ENCODE peak calls at places on chromosomes 5 and 9, in seven cellular contexts. One of them, this sample, is unnamed.

GRCh38 chr5:9610344-9610743 is 19.8 kb downstream of the TAS2R1 start:
- DNase-seq in esophagus squamous epithelium: no peak
- DNase-seq in GM23338: no peak
- DNase-seq in Panc1: no peak
- DNase-seq in body of pancreas: no peak
- DNase-seq in IMR-90: no peak
- DNase-seq in tibial artery: no peak
- DNase-seq in this sample: no peak

GRCh38 chr9:111632051-111632450 is 917 bp downstream of the DNAJC25 start:
- DNase-seq in GM23338: no peak
- DNase-seq in esophagus squamous epithelium: no peak
- DNase-seq in tibial artery: no peak
- DNase-seq in Panc1: no peak
- DNase-seq in IMR-90: no peak
- DNase-seq in body of pancreas: no peak
- DNase-seq in this sample: no peak

GRCh38 chr5:120446068-120446492 is 18.0 kb upstream of the PRR16 start:
- DNase-seq in GM23338: no peak
- DNase-seq in body of pancreas: no peak
- DNase-seq in IMR-90: peak; percentile 96
- DNase-seq in tibial artery: no peak
- DNase-seq in esophagus squamous epithelium: no peak
- DNase-seq in Panc1: no peak
- DNase-seq in this sample: no peak

GRCh38 chr5:51651889-51652288 is 268.6 kb downstream of the ISL1 start:
- DNase-seq in GM23338: no peak
- DNase-seq in body of pancreas: no peak
- DNase-seq in esophagus squamous epithelium: no peak
- DNase-seq in Panc1: no peak
- DNase-seq in tibial artery: no peak
- DNase-seq in IMR-90: no peak
- DNase-seq in this sample: no peak

GRCh38 chr5:115398726-115399125 is 102.3 kb upstream of the CCDC112 start:
- DNase-seq in body of pancreas: no peak
- DNase-seq in tibial artery: no peak
- DNase-seq in GM23338: no peak
- DNase-seq in IMR-90: peak; percentile 94
- DNase-seq in Panc1: no peak
- DNase-seq in esophagus squamous epithelium: no peak
- DNase-seq in this sample: no peak

GRCh38 chr9:122058707-122059106 is 34.4 kb downstream of the TTLL11 start:
- DNase-seq in GM23338: no peak
- DNase-seq in tibial artery: no peak
- DNase-seq in Panc1: no peak
- DNase-seq in body of pancreas: no peak
- DNase-seq in IMR-90: no peak
- DNase-seq in esophagus squamous epithelium: no peak
- DNase-seq in this sample: no peak

GRCh38 chr5:13553896-13554295 is 390.6 kb downstream of the DNAH5 start:
- DNase-seq in GM23338: peak; percentile 67
- DNase-seq in esophagus squamous epithelium: no peak
- DNase-seq in IMR-90: no peak
- DNase-seq in tibial artery: no peak
- DNase-seq in body of pancreas: no peak
- DNase-seq in Panc1: no peak
- DNase-seq in this sample: no peak

GRCh38 chr9:89873801-89874200 is 269.0 kb downstream of the GADD45G start:
- DNase-seq in GM23338: no peak
- DNase-seq in esophagus squamous epithelium: no peak
- DNase-seq in IMR-90: no peak
- DNase-seq in Panc1: no peak
- DNase-seq in tibial artery: no peak
- DNase-seq in body of pancreas: no peak
- DNase-seq in this sample: peak; percentile 10

GRCh38 chr9:78101247-78101646 is 69.6 kb upstream of the GNAQ start:
- DNase-seq in esophagus squamous epithelium: no peak
- DNase-seq in Panc1: no peak
- DNase-seq in tibial artery: no peak
- DNase-seq in IMR-90: no peak
- DNase-seq in body of pancreas: no peak
- DNase-seq in GM23338: no peak
- DNase-seq in this sample: no peak

GRCh38 chr5:107223066-107223465 is 447.7 kb downstream of the EFNA5 start:
- DNase-seq in tibial artery: no peak
- DNase-seq in esophagus squamous epithelium: no peak
- DNase-seq in GM23338: no peak
- DNase-seq in body of pancreas: no peak
- DNase-seq in Panc1: no peak
- DNase-seq in IMR-90: no peak
- DNase-seq in this sample: no peak

GRCh38 chr5:107219993-107220392 is 450.7 kb downstream of the EFNA5 start:
- DNase-seq in Panc1: no peak
- DNase-seq in tibial artery: no peak
- DNase-seq in GM23338: no peak
- DNase-seq in body of pancreas: no peak
- DNase-seq in esophagus squamous epithelium: no peak
- DNase-seq in IMR-90: no peak
- DNase-seq in this sample: no peak

GRCh38 chr5:107218457-107219193 is 452.1 kb downstream of the EFNA5 start:
- DNase-seq in IMR-90: peak; percentile 21
- DNase-seq in body of pancreas: no peak
- DNase-seq in esophagus squamous epithelium: no peak
- DNase-seq in GM23338: no peak
- DNase-seq in tibial artery: no peak
- DNase-seq in Panc1: no peak
- DNase-seq in this sample: no peak

GRCh38 chr5:107228237-107228636 is 442.5 kb downstream of the EFNA5 start:
- DNase-seq in IMR-90: no peak
- DNase-seq in tibial artery: no peak
- DNase-seq in body of pancreas: no peak
- DNase-seq in esophagus squamous epithelium: no peak
- DNase-seq in Panc1: no peak
- DNase-seq in GM23338: no peak
- DNase-seq in this sample: no peak

GRCh38 chr5:107224272-107224671 is 446.5 kb downstream of the EFNA5 start:
- DNase-seq in GM23338: no peak
- DNase-seq in esophagus squamous epithelium: no peak
- DNase-seq in IMR-90: peak; percentile 21
- DNase-seq in tibial artery: no peak
- DNase-seq in body of pancreas: no peak
- DNase-seq in Panc1: no peak
- DNase-seq in this sample: no peak
- H3K27ac ChIP-seq in GM23338: no peak overlapping the region
- H3K27ac ChIP-seq in esophagus squamous epithelium: no peak overlapping the region
- H3K27ac ChIP-seq in IMR-90: no peak overlapping the region
- H3K27ac ChIP-seq in tibial artery: no peak overlapping the region
- H3K27ac ChIP-seq in body of pancreas: no peak overlapping the region
- H3K27ac ChIP-seq in Panc1: no peak overlapping the region
- H3K27ac ChIP-seq in this sample: no peak overlapping the region

GRCh38 chr5:177432905-177433657 is 6.6 kb downstream of the GRK6 start:
- DNase-seq in IMR-90: no peak
- DNase-seq in esophagus squamous epithelium: no peak
- DNase-seq in tibial artery: no peak
- DNase-seq in Panc1: no peak
- DNase-seq in body of pancreas: no peak
- DNase-seq in GM23338: no peak
- DNase-seq in this sample: no peak
- H3K4me1 ChIP-seq in IMR-90: peaks cover under 1% of the 10 kb centered on the region
- H3K4me1 ChIP-seq in esophagus squamous epithelium: peaks cover 48% of the 10 kb centered on the region
- H3K4me1 ChIP-seq in tibial artery: peaks cover 2% of the 10 kb centered on the region
- H3K4me1 ChIP-seq in Panc1: peaks cover under 1% of the 10 kb centered on the region
- H3K4me1 ChIP-seq in body of pancreas: peaks cover 4% of the 10 kb centered on the region
- H3K4me1 ChIP-seq in GM23338: peaks cover 5% of the 10 kb centered on the region
- H3K4me1 ChIP-seq in this sample: peaks cover 48% of the 10 kb centered on the region

GRCh38 chr5:7364226-7364875 is 31.6 kb upstream of the ADCY2 start:
- DNase-seq in esophagus squamous epithelium: no peak
- DNase-seq in GM23338: peak; percentile 55
- DNase-seq in Panc1: no peak
- DNase-seq in tibial artery: no peak
- DNase-seq in IMR-90: no peak
- DNase-seq in body of pancreas: no peak
- DNase-seq in this sample: no peak

GRCh38 chr5:7363067-7363677 is 32.8 kb upstream of the ADCY2 start:
- DNase-seq in IMR-90: no peak
- DNase-seq in body of pancreas: no peak
- DNase-seq in esophagus squamous epithelium: no peak
- DNase-seq in tibial artery: no peak
- DNase-seq in Panc1: no peak
- DNase-seq in GM23338: peak; percentile 32
- DNase-seq in this sample: no peak

GRCh38 chr5:7361593-7361992 is 34.3 kb upstream of the ADCY2 start:
- DNase-seq in GM23338: no peak
- DNase-seq in Panc1: no peak
- DNase-seq in body of pancreas: no peak
- DNase-seq in IMR-90: no peak
- DNase-seq in tibial artery: no peak
- DNase-seq in esophagus squamous epithelium: no peak
- DNase-seq in this sample: no peak
- TF ChIP-seq CTCF in GM23338: no peak
- TF ChIP-seq CTCF in Panc1: no peak
- TF ChIP-seq CTCF in body of pancreas: no peak
- TF ChIP-seq CTCF in IMR-90: no peak
- TF ChIP-seq CTCF in tibial artery: no peak
- TF ChIP-seq CTCF in esophagus squamous epithelium: no peak
- TF ChIP-seq CTCF in this sample: no peak

GRCh38 chr9:16743375-16743774 is 127.1 kb downstream of the BNC2 start:
- DNase-seq in Panc1: no peak
- DNase-seq in GM23338: no peak
- DNase-seq in body of pancreas: no peak
- DNase-seq in IMR-90: no peak
- DNase-seq in tibial artery: no peak
- DNase-seq in esophagus squamous epithelium: no peak
- DNase-seq in this sample: no peak

GRCh38 chr9:16744386-16744785 is 126.1 kb downstream of the BNC2 start:
- DNase-seq in esophagus squamous epithelium: no peak
- DNase-seq in GM23338: no peak
- DNase-seq in tibial artery: no peak
- DNase-seq in IMR-90: peak; percentile 58
- DNase-seq in Panc1: no peak
- DNase-seq in body of pancreas: no peak
- DNase-seq in this sample: no peak
- H3K27ac ChIP-seq in esophagus squamous epithelium: no peak overlapping the region
- H3K27ac ChIP-seq in GM23338: no peak overlapping the region
- H3K27ac ChIP-seq in tibial artery: no peak overlapping the region
- H3K27ac ChIP-seq in IMR-90: no peak overlapping the region
- H3K27ac ChIP-seq in Panc1: no peak overlapping the region
- H3K27ac ChIP-seq in body of pancreas: no peak overlapping the region
- H3K27ac ChIP-seq in this sample: no peak overlapping the region

GRCh38 chr5:139684881-139685749 is 37.0 kb downstream of the CXXC5 start:
- DNase-seq in Panc1: no peak
- DNase-seq in IMR-90: no peak
- DNase-seq in body of pancreas: peak; percentile 89
- DNase-seq in esophagus squamous epithelium: no peak
- DNase-seq in GM23338: peak; percentile 43
- DNase-seq in tibial artery: no peak
- DNase-seq in this sample: no peak

GRCh38 chr5:139687656-139688055 is 39.5 kb downstream of the CXXC5 start:
- DNase-seq in esophagus squamous epithelium: no peak
- DNase-seq in IMR-90: no peak
- DNase-seq in GM23338: no peak
- DNase-seq in Panc1: no peak
- DNase-seq in tibial artery: no peak
- DNase-seq in body of pancreas: peak; percentile 97
- DNase-seq in this sample: no peak

GRCh38 chr5:139686919-139687421 is 38.8 kb downstream of the CXXC5 start:
- DNase-seq in IMR-90: no peak
- DNase-seq in tibial artery: no peak
- DNase-seq in esophagus squamous epithelium: no peak
- DNase-seq in Panc1: no peak
- DNase-seq in GM23338: peak; percentile 56
- DNase-seq in body of pancreas: peak; percentile 65
- DNase-seq in this sample: no peak

GRCh38 chr5:139685886-139686285 is 37.7 kb downstream of the CXXC5 start:
- DNase-seq in Panc1: no peak
- DNase-seq in body of pancreas: peak; percentile 72
- DNase-seq in GM23338: no peak
- DNase-seq in esophagus squamous epithelium: no peak
- DNase-seq in IMR-90: no peak
- DNase-seq in tibial artery: no peak
- DNase-seq in this sample: no peak

GRCh38 chr5:139686356-139686918 is 38.3 kb downstream of the CXXC5 start:
- DNase-seq in tibial artery: no peak
- DNase-seq in Panc1: no peak
- DNase-seq in GM23338: no peak
- DNase-seq in body of pancreas: no peak
- DNase-seq in IMR-90: no peak
- DNase-seq in esophagus squamous epithelium: no peak
- DNase-seq in this sample: no peak
- H3K4me1 ChIP-seq in tibial artery: peaks cover 33% of the 10 kb centered on the region
- H3K4me1 ChIP-seq in Panc1: peaks cover 75% of the 10 kb centered on the region
- H3K4me1 ChIP-seq in GM23338: peaks cover 71% of the 10 kb centered on the region
- H3K4me1 ChIP-seq in body of pancreas: peaks cover 76% of the 10 kb centered on the region
- H3K4me1 ChIP-seq in IMR-90: peaks cover 17% of the 10 kb centered on the region
- H3K4me1 ChIP-seq in esophagus squamous epithelium: peaks cover 12% of the 10 kb centered on the region
- H3K4me1 ChIP-seq in this sample: peaks cover 20% of the 10 kb centered on the region

GRCh38 chr5:83102581-83102980 is 25.2 kb downstream of the XRCC4 start:
- DNase-seq in esophagus squamous epithelium: no peak
- DNase-seq in Panc1: no peak
- DNase-seq in IMR-90: peak; percentile 46
- DNase-seq in tibial artery: no peak
- DNase-seq in body of pancreas: no peak
- DNase-seq in GM23338: no peak
- DNase-seq in this sample: no peak
- TF ChIP-seq CTCF in esophagus squamous epithelium: no peak
- TF ChIP-seq CTCF in Panc1: no peak
- TF ChIP-seq CTCF in IMR-90: no peak
- TF ChIP-seq CTCF in tibial artery: no peak
- TF ChIP-seq CTCF in body of pancreas: no peak
- TF ChIP-seq CTCF in GM23338: no peak
- TF ChIP-seq CTCF in this sample: no peak